ENCODE peak calls at places on chromosomes 4 and X, in eight cellular contexts. One of them, this sample, is unnamed. For H3K4me1, the result is how much of the 10 kb centered on the place peaks cover.

GRCh38 chr4:106583108-106583507 is 214.5 kb upstream of the GIMD1 start:
- DNase-seq in breast epithelium: no peak
- DNase-seq in tibial nerve: no peak
- DNase-seq in PC-3: peak
- DNase-seq in GM23338: no peak
- DNase-seq in body of pancreas: no peak
- DNase-seq in heart right ventricle: no peak
- DNase-seq in Caco-2: no peak
- DNase-seq in this sample: no peak

GRCh38 chrX:137575596-137576255 is 9.8 kb downstream of the ZIC3 start:
- DNase-seq in GM23338: peak
- DNase-seq in breast epithelium: no peak
- DNase-seq in body of pancreas: no peak
- DNase-seq in heart right ventricle: no peak
- DNase-seq in tibial nerve: no peak
- DNase-seq in Caco-2: no peak
- DNase-seq in PC-3: no peak
- DNase-seq in this sample: no peak

GRCh38 chr4:6917445-6918241 is 8.0 kb downstream of the TBC1D14 start:
- DNase-seq in PC-3: peak
- DNase-seq in breast epithelium: peak
- DNase-seq in GM23338: peak
- DNase-seq in heart right ventricle: peak
- DNase-seq in body of pancreas: peak
- DNase-seq in tibial nerve: peak
- DNase-seq in Caco-2: peak
- DNase-seq in this sample: peak

GRCh38 chrX:20988118-20988517 is 386.1 kb upstream of the CNKSR2 start:
- DNase-seq in PC-3: peak
- DNase-seq in body of pancreas: no peak
- DNase-seq in heart right ventricle: no peak
- DNase-seq in Caco-2: no peak
- DNase-seq in tibial nerve: no peak
- DNase-seq in breast epithelium: no peak
- DNase-seq in GM23338: no peak
- DNase-seq in this sample: no peak

GRCh38 chrX:71464968-71465367 is 67.9 kb upstream of the OGT start:
- DNase-seq in tibial nerve: no peak
- DNase-seq in GM23338: no peak
- DNase-seq in PC-3: no peak
- DNase-seq in heart right ventricle: no peak
- DNase-seq in Caco-2: no peak
- DNase-seq in breast epithelium: no peak
- DNase-seq in body of pancreas: no peak
- DNase-seq in this sample: no peak

GRCh38 chr4:85860066-85860465 is 385.1 kb downstream of the ARHGAP24 start:
- DNase-seq in body of pancreas: no peak
- DNase-seq in PC-3: peak
- DNase-seq in heart right ventricle: no peak
- DNase-seq in breast epithelium: no peak
- DNase-seq in Caco-2: no peak
- DNase-seq in GM23338: no peak
- DNase-seq in tibial nerve: no peak
- DNase-seq in this sample: no peak

GRCh38 chr4:8540586-8540985 is 39.6 kb upstream of the GPR78 start:
- DNase-seq in heart right ventricle: no peak
- DNase-seq in tibial nerve: no peak
- DNase-seq in PC-3: no peak
- DNase-seq in body of pancreas: no peak
- DNase-seq in breast epithelium: no peak
- DNase-seq in Caco-2: no peak
- DNase-seq in GM23338: no peak
- DNase-seq in this sample: no peak

GRCh38 chr4:55931833-55932232 is 16.9 kb upstream of the CEP135 start:
- DNase-seq in tibial nerve: no peak
- DNase-seq in body of pancreas: no peak
- DNase-seq in heart right ventricle: no peak
- DNase-seq in GM23338: no peak
- DNase-seq in breast epithelium: no peak
- DNase-seq in Caco-2: no peak
- DNase-seq in PC-3: no peak
- DNase-seq in this sample: no peak

GRCh38 chr4:48752726-48753125 is 27.4 kb downstream of the FRYL start:
- DNase-seq in body of pancreas: no peak
- DNase-seq in heart right ventricle: peak
- DNase-seq in Caco-2: no peak
- DNase-seq in tibial nerve: no peak
- DNase-seq in breast epithelium: no peak
- DNase-seq in GM23338: peak
- DNase-seq in PC-3: no peak
- DNase-seq in this sample: no peak

DNA sequence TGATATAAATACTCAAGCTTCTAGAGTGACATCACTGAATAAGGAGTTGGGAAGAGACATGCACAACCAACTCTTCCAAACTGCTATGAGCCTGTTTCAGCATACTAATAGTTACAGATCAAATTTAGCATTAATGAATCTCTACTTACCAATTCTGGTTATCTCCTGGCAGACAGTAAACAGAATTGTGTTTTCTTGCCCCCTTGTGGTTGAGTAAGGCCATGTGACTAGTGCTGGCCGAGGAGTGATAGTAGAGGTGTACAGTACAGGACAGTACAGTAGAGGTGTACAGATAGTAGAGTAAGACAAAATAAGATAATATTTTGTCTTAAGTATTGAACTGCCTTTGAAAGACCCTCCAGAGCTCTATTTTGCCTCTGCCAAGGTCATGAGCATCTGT is 681.4 kb downstream of the GABRG1 start:
- DNase-seq in breast epithelium: no peak
- DNase-seq in GM23338: peak
- DNase-seq in tibial nerve: no peak
- DNase-seq in Caco-2: peak
- DNase-seq in PC-3: peak
- DNase-seq in heart right ventricle: no peak
- DNase-seq in body of pancreas: no peak
- DNase-seq in this sample: peak
- TF ChIP-seq CTCF in breast epithelium: no peak
- TF ChIP-seq CTCF in GM23338: peak
- TF ChIP-seq CTCF in tibial nerve: peak
- TF ChIP-seq CTCF in Caco-2: peak
- TF ChIP-seq CTCF in PC-3: peak
- TF ChIP-seq CTCF in heart right ventricle: peak
- TF ChIP-seq CTCF in body of pancreas: peak
- TF ChIP-seq CTCF in this sample: peak

GRCh38 chr4:173745765-173746164 is 215.7 kb upstream of the HAND2 start:
- DNase-seq in body of pancreas: no peak
- DNase-seq in tibial nerve: no peak
- DNase-seq in heart right ventricle: no peak
- DNase-seq in Caco-2: no peak
- DNase-seq in breast epithelium: no peak
- DNase-seq in GM23338: no peak
- DNase-seq in PC-3: no peak
- DNase-seq in this sample: no peak

GRCh38 chr4:173747537-173748257 is 217.7 kb upstream of the HAND2 start:
- DNase-seq in tibial nerve: no peak
- DNase-seq in body of pancreas: no peak
- DNase-seq in PC-3: no peak
- DNase-seq in Caco-2: no peak
- DNase-seq in breast epithelium: no peak
- DNase-seq in GM23338: no peak
- DNase-seq in heart right ventricle: no peak
- DNase-seq in this sample: no peak

GRCh38 chr4:173748353-173748752 is 218.3 kb upstream of the HAND2 start:
- DNase-seq in tibial nerve: no peak
- DNase-seq in heart right ventricle: no peak
- DNase-seq in body of pancreas: no peak
- DNase-seq in breast epithelium: no peak
- DNase-seq in Caco-2: no peak
- DNase-seq in GM23338: no peak
- DNase-seq in PC-3: no peak
- DNase-seq in this sample: peak

GRCh38 chr4:173746424-173746823 is 216.4 kb upstream of the HAND2 start:
- DNase-seq in GM23338: no peak
- DNase-seq in heart right ventricle: no peak
- DNase-seq in breast epithelium: no peak
- DNase-seq in tibial nerve: no peak
- DNase-seq in body of pancreas: no peak
- DNase-seq in Caco-2: no peak
- DNase-seq in PC-3: no peak
- DNase-seq in this sample: no peak
- H3K4me3 ChIP-seq in GM23338: no peak
- H3K4me3 ChIP-seq in heart right ventricle: no peak
- H3K4me3 ChIP-seq in breast epithelium: no peak
- H3K4me3 ChIP-seq in tibial nerve: no peak
- H3K4me3 ChIP-seq in body of pancreas: no peak
- H3K4me3 ChIP-seq in Caco-2: no peak
- H3K4me3 ChIP-seq in PC-3: no peak
- H3K4me3 ChIP-seq in this sample: peak

GRCh38 chr4:25951390-25951952 is 37.5 kb downstream of the SMIM20 start:
- DNase-seq in body of pancreas: no peak
- DNase-seq in heart right ventricle: no peak
- DNase-seq in tibial nerve: no peak
- DNase-seq in Caco-2: no peak
- DNase-seq in GM23338: no peak
- DNase-seq in PC-3: no peak
- DNase-seq in breast epithelium: no peak
- DNase-seq in this sample: no peak
- H3K4me1 ChIP-seq in body of pancreas: under half
- H3K4me1 ChIP-seq in heart right ventricle: under half
- H3K4me1 ChIP-seq in tibial nerve: under half
- H3K4me1 ChIP-seq in Caco-2: under half
- H3K4me1 ChIP-seq in GM23338: under half
- H3K4me1 ChIP-seq in PC-3: under half
- H3K4me1 ChIP-seq in breast epithelium: under half
- H3K4me1 ChIP-seq in this sample: under half

DNA sequence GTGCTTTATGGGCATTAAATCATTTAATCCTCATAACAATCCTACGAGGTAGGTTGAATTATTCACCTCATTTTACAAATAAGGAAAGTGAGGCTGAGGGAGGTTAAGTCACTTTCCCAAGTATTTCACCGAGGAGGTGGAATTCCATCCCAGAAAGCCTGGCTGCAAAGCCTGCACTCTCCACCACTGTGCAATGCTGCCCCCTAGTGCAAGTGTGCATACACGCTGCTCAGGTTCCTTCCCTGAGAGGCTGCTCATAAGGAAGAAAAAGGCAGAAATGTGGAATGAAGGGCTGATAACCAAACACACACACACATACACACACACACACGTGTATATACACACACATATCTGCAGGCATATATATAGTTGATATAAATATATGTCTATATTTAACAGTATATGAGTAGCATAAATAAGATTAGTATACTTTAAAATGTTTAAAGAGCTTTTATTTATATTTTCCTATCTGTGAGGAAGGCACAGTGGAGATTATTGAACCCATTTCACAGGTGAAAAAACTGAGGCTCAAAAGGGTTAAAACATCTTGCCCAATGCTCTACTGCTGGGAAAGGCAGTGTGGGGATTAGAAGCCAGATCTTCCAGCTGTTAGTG is 714.5 kb upstream of the TENM3 start:
- DNase-seq in GM23338: peak
- DNase-seq in PC-3: peak
- DNase-seq in Caco-2: peak
- DNase-seq in heart right ventricle: peak
- DNase-seq in body of pancreas: peak
- DNase-seq in breast epithelium: peak
- DNase-seq in tibial nerve: peak
- DNase-seq in this sample: peak
- TF ChIP-seq CTCF in GM23338: peak
- TF ChIP-seq CTCF in PC-3: peak
- TF ChIP-seq CTCF in Caco-2: peak
- TF ChIP-seq CTCF in heart right ventricle: peak
- TF ChIP-seq CTCF in body of pancreas: peak
- TF ChIP-seq CTCF in breast epithelium: peak
- TF ChIP-seq CTCF in tibial nerve: peak
- TF ChIP-seq CTCF in this sample: peak

GRCh38 chr4:13641084-13641483 is 13.6 kb upstream of the BOD1L1 start:
- DNase-seq in PC-3: no peak
- DNase-seq in Caco-2: no peak
- DNase-seq in GM23338: no peak
- DNase-seq in breast epithelium: no peak
- DNase-seq in heart right ventricle: no peak
- DNase-seq in body of pancreas: no peak
- DNase-seq in tibial nerve: no peak
- DNase-seq in this sample: no peak
- H3K4me3 ChIP-seq in PC-3: no peak
- H3K4me3 ChIP-seq in Caco-2: no peak
- H3K4me3 ChIP-seq in GM23338: no peak
- H3K4me3 ChIP-seq in breast epithelium: no peak
- H3K4me3 ChIP-seq in heart right ventricle: no peak
- H3K4me3 ChIP-seq in body of pancreas: no peak
- H3K4me3 ChIP-seq in tibial nerve: no peak
- H3K4me3 ChIP-seq in this sample: no peak

GRCh38 chrX:134247492-134247891 is 10.5 kb downstream of the CCDC160 start:
- DNase-seq in body of pancreas: no peak
- DNase-seq in GM23338: no peak
- DNase-seq in PC-3: no peak
- DNase-seq in breast epithelium: no peak
- DNase-seq in heart right ventricle: no peak
- DNase-seq in Caco-2: no peak
- DNase-seq in tibial nerve: no peak
- DNase-seq in this sample: no peak

GRCh38 chrX:134246282-134246681 is 9.3 kb downstream of the CCDC160 start:
- DNase-seq in breast epithelium: no peak
- DNase-seq in tibial nerve: no peak
- DNase-seq in body of pancreas: no peak
- DNase-seq in heart right ventricle: no peak
- DNase-seq in GM23338: peak
- DNase-seq in Caco-2: no peak
- DNase-seq in PC-3: peak
- DNase-seq in this sample: peak

GRCh38 chrX:134244043-134244442 is 7.1 kb downstream of the CCDC160 start:
- DNase-seq in body of pancreas: no peak
- DNase-seq in tibial nerve: no peak
- DNase-seq in heart right ventricle: no peak
- DNase-seq in GM23338: no peak
- DNase-seq in PC-3: peak
- DNase-seq in Caco-2: no peak
- DNase-seq in breast epithelium: no peak
- DNase-seq in this sample: no peak

GRCh38 chrX:134251241-134251640 is 14.3 kb downstream of the CCDC160 start:
- DNase-seq in Caco-2: no peak
- DNase-seq in PC-3: no peak
- DNase-seq in tibial nerve: no peak
- DNase-seq in heart right ventricle: no peak
- DNase-seq in breast epithelium: no peak
- DNase-seq in body of pancreas: no peak
- DNase-seq in GM23338: no peak
- DNase-seq in this sample: no peak

GRCh38 chrX:134249231-134249630 is 12.2 kb downstream of the CCDC160 start:
- DNase-seq in PC-3: no peak
- DNase-seq in body of pancreas: no peak
- DNase-seq in breast epithelium: no peak
- DNase-seq in GM23338: no peak
- DNase-seq in Caco-2: no peak
- DNase-seq in tibial nerve: no peak
- DNase-seq in heart right ventricle: no peak
- DNase-seq in this sample: no peak
- H3K4me1 ChIP-seq in PC-3: under half
- H3K4me1 ChIP-seq in body of pancreas: under half
- H3K4me1 ChIP-seq in breast epithelium: under half
- H3K4me1 ChIP-seq in GM23338: under half
- H3K4me1 ChIP-seq in Caco-2: under half
- H3K4me1 ChIP-seq in tibial nerve: under half
- H3K4me1 ChIP-seq in heart right ventricle: under half
- H3K4me1 ChIP-seq in this sample: under half

GRCh38 chr4:132809298-132810032 is 339.6 kb upstream of the PCDH10 start:
- DNase-seq in breast epithelium: no peak
- DNase-seq in tibial nerve: no peak
- DNase-seq in body of pancreas: no peak
- DNase-seq in heart right ventricle: no peak
- DNase-seq in GM23338: peak
- DNase-seq in Caco-2: peak
- DNase-seq in PC-3: no peak
- DNase-seq in this sample: peak
- TF ChIP-seq CTCF in breast epithelium: no peak
- TF ChIP-seq CTCF in tibial nerve: no peak
- TF ChIP-seq CTCF in body of pancreas: no peak
- TF ChIP-seq CTCF in heart right ventricle: no peak
- TF ChIP-seq CTCF in GM23338: peak
- TF ChIP-seq CTCF in Caco-2: peak
- TF ChIP-seq CTCF in PC-3: no peak
- TF ChIP-seq CTCF in this sample: peak

This sample was measured in BE2C.